ENCODE peak calls at places on chromosomes 4 and X, in six cellular contexts. X is SK-N-SH, S is Panc1, T is Peyer's patch, W is psoas muscle, N is sigmoid colon. P is an unnamed sample.

GRCh38 chrX:71154641-71155040 is 10.0 kb downstream of the NLGN3 start:
- DNase-seq in X (no peak), S (no peak), T (no peak), W (no peak), N (no peak), P (no peak)

GRCh38 chrX:147342197-147342596 is 527.7 kb upstream of the CXorf51A start:
- DNase-seq in X (no peak), S (no peak), T (no peak), W (no peak), N (no peak), P (no peak)

GRCh38 chr4:153573881-153574807 is 108.0 kb downstream of the TMEM131L start:
- DNase-seq in X (peak; percentile 58), S (peak; percentile 25), T (no peak), W (peak; percentile 37), N (peak; percentile 84), P (peak; percentile 69)

GRCh38 chr4:20086768-20087167 is 164.9 kb upstream of the SLIT2 start:
- DNase-seq in X (no peak), S (no peak), T (no peak), W (no peak), N (no peak), P (no peak)

GRCh38 chr4:8200302-8200975 is 1.3 kb downstream of the SH3TC1 start:
- DNase-seq in X (no peak), S (no peak), T (no peak), W (peak; percentile 68), N (peak; percentile 83), P (peak; percentile 50)

GRCh38 chr4:7365472-7366179 is 69.1 kb downstream of the PSAPL1 start:
- DNase-seq in X (peak; percentile 62), S (no peak), T (no peak), W (no peak), N (no peak), P (no peak)

GRCh38 chr4:183797445-183798248 is 107.5 kb upstream of the STOX2 start:
- DNase-seq in X (peak; percentile 83), S (no peak), T (no peak), W (peak; percentile 28), N (no peak), P (peak; percentile 53)

GRCh38 chr4:95165926-95166524 is 382.7 kb downstream of the UNC5C start:
- DNase-seq in X (peak; percentile 59), S (peak; percentile 30), T (no peak), W (no peak), N (no peak), P (no peak)

GRCh38 chrX:48761674-48762471 is at the start of gene GLOD5:
- DNase-seq in X (peak; percentile 27), S (no peak), T (peak; percentile 78), W (no peak), N (no peak), P (peak; percentile 79)

GRCh38 chr4:128782076-128782715 is 27.3 kb upstream of the JADE1 start:
- DNase-seq in X (peak; percentile 41), S (no peak), T (peak; percentile 55), W (peak; percentile 36), N (no peak), P (peak; percentile 50)

GRCh38 chr4:11700751-11701226 is 272.1 kb upstream of the HS3ST1 start:
- DNase-seq in X (no peak), S (no peak), T (no peak), W (no peak), N (no peak), P (no peak)

GRCh38 chr4:138851626-138852443 is 163.7 kb upstream of the NOCT start:
- DNase-seq in X (no peak), S (no peak), T (no peak), W (no peak), N (no peak), P (no peak)

GRCh38 chr4:98448923-98449322 is 187.7 kb downstream of the RAP1GDS1 start:
- DNase-seq in X (no peak), S (no peak), T (no peak), W (no peak), N (no peak), P (peak; percentile 33)

GRCh38 chr4:38980903-38981676 is 51.1 kb downstream of the TMEM156 start:
- DNase-seq in X (peak; percentile 35), S (no peak), T (no peak), W (no peak), N (no peak), P (no peak)

GRCh38 chr4:143587703-143588102 is 74.2 kb downstream of the SMARCA5 start:
- DNase-seq in X (no peak), S (no peak), T (no peak), W (no peak), N (no peak), P (no peak)

GRCh38 chr4:56050584-56050983 is 101.8 kb downstream of the CEP135 start:
- DNase-seq in X (no peak), S (no peak), T (no peak), W (no peak), N (no peak), P (no peak)

GRCh38 chrX:6708676-6709075 is 173.8 kb upstream of the VCX3A start:
- DNase-seq in X (no peak), S (no peak), T (no peak), W (no peak), N (no peak), P (no peak)

GRCh38 chrX:123450217-123450616 is 266.1 kb downstream of the GRIA3 start:
- DNase-seq in X (no peak), S (peak; percentile 5), T (no peak), W (no peak), N (no peak), P (no peak)

DNA sequence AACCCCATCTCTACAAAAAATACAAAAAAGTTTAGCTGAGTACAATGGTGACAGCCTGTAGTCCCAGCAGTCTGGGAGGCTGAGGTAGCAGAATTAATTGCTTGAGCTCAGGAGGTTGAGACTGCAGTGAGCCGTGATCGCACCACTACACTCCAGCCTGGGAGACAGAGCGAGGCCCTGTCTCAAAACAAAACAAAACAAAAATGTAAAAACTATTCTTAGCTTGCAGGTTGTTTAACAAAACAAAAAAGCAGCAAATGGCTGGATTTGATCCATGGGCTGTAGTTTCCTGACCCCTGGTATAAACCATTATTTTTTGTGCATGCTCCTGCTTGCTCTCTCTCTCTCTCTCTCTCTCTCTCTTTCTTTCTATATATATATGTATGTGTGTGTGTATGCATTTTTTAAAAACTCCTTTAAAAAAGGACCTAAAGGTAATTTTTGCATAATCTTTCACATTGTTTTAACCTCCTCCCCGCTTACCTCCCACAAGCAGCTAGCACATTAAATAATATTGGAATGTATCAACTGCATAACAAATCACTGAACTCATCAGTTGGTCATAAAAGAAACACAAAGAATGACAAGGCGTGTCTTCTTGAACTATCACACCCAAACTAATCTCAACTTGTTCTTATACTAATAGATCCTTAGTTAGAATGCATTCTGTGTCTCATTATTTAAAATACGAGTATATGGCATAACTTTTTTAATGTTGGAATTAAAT is 4.8 kb downstream of the AREG start:
- DNase-seq in X (no peak), S (no peak), T (no peak), W (no peak), N (no peak), P (no peak)
- TF ChIP-seq CTCF in X (no peak), S (no peak), T (no peak), W (no peak), N (no peak), P (no peak)

DNA sequence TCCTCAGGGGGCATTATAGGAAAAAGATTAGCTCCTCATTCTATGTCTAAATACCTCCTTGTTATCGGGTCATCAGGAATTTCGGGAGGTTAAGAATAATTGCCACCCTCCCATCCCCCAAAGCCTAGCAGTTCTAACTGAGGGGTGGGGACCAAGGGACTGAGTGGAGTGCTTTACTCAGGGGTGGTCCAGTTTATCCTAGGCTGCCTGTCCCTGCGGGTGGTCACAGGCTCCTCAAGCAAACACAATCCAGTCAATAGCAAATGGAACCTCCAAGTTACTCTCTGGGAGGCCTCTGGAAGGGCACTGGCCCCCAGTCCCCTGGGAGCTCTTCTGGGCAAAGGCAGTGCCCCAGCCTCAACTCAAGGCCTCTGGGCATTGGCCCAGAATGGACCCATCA is 6.7 kb downstream of the ELF4 start:
- DNase-seq in X (no peak), S (no peak), T (no peak), W (no peak), N (no peak), P (no peak)
- H3K27ac ChIP-seq in X (no peak overlapping the region), S (no peak overlapping the region), T (no peak overlapping the region), W (no peak overlapping the region), N (no peak overlapping the region), P (no peak overlapping the region)

DNA sequence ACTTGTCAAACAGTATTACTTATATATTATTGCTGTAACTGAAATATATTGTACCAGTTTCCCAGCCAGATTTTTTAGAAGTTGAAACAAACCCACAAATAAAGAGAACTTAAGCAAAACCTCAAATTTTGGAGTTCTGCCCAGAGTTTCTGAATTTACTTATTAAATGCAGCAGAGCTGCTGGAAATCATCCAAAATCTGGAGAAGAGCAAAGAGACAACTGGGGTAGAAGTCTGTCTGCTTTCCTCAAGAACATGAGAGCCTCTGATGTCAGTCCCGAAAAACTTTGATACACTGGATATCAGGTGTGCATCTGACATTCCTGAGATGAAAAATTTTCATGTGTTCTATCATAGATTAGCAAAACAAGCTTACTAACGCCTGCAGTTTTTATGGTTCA is 325.9 kb downstream of the NR3C2 start:
- DNase-seq in X (no peak), S (no peak), T (no peak), W (no peak), N (no peak), P (no peak)
- TF ChIP-seq CTCF in X (no peak), S (no peak), T (no peak), W (no peak), N (no peak), P (no peak)

DNA sequence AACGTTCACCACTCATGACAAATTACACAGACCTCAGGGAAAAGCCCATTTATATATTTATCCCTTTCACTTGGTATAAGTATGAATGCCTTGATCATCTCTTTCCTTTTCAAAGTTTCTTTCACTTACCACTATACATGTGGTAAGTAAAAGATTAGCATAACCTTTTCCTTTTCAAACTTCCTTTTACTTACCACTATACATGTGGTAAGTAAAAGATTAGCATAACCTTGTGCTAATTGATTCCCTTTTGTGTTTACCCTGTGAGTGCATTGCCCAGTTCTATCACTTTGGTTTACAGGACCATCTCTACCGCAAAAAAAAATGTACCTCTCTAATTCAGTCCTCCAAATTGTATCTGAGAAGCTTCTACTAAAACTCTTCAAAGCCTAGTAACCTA is 32.7 kb upstream of the TCEANC start:
- DNase-seq in X (no peak), S (no peak), T (no peak), W (no peak), N (no peak), P (no peak)
- H3K27ac ChIP-seq in X (no peak overlapping the region), S (no peak overlapping the region), T (no peak overlapping the region), W (no peak overlapping the region), N (no peak overlapping the region), P (no peak overlapping the region)

GRCh38 chrX:47562615-47563243 is 1.7 kb downstream of the ARAF start:
- DNase-seq in X (no peak), S (no peak), T (no peak), W (no peak), N (no peak), P (no peak)
- TF ChIP-seq CTCF in X (peak; percentile 55), S (peak; percentile 65), T (no peak), W (peak; percentile 30), N (no peak), P (no peak)

GRCh38 chr4:123589361-123589760 is 192.8 kb downstream of the SPRY1 start:
- DNase-seq in X (no peak), S (no peak), T (no peak), W (no peak), N (no peak), P (no peak)
- H3K27ac ChIP-seq in X (no peak overlapping the region), S (peak overlapping the region; percentile 99), T (peak overlapping the region; percentile 9), W (peak overlapping the region; percentile 96), N (peak overlapping the region; percentile 56), P (peak overlapping the region; percentile 65)

DNA sequence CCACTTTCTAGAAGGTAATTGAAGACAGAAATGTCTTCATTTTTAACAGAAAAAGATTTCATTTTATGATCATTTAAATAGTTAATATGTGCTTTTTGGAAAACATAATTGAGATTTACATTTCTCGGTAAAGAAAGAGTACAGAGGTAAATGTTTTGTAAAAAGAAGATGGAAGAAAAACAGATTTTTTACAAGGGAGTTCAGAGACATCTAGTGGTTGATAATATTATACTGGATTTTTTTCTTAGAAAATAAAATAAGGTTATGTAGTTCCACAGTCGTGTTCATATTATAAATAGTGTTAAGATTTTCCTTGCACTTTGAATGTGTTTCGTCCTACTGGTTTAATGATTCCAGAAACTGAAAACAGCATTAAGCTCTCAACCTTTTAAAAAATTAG is 60.6 kb downstream of the SMARCA1 start:
- DNase-seq in X (no peak), S (no peak), T (no peak), W (no peak), N (no peak), P (no peak)
- TF ChIP-seq CTCF in X (peak; percentile 55), S (no peak), T (no peak), W (no peak), N (no peak), P (no peak)